ENCODE peak calls at places on chromosome 19, in six cellular contexts. X, A, Y, G, Q and Z are unnamed samples.

GRCh38 chr19:7505288-7505681 is 10.6 kb upstream of the ZNF358 start:
- DNase-seq in X (no peak), A (no peak), Y (no peak), G (no peak), Q (no peak), Z (no peak)

GRCh38 chr19:40190891-40191835 is at the start of gene MAP3K10:
- DNase-seq in X (peak), A (peak), Y (no peak), G (peak), Q (peak), Z (peak)

GRCh38 chr19:36041831-36042230 is 9.2 kb upstream of the CLIP3 start:
- DNase-seq in X (no peak), A (no peak), Y (peak), G (no peak), Q (peak), Z (no peak)

GRCh38 chr19:3547301-3547731 is 8.3 kb downstream of the TEKTIP1 start:
- DNase-seq in X (no peak), A (no peak), Y (no peak), G (no peak), Q (no peak), Z (no peak)

GRCh38 chr19:50500753-50501151 is 10.2 kb downstream of the JOSD2 start:
- DNase-seq in X (no peak), A (peak), Y (no peak), G (no peak), Q (peak), Z (no peak)

GRCh38 chr19:3028305-3029069 is 593 bp downstream of the TLE2 start:
- DNase-seq in X (peak), A (no peak), Y (no peak), G (no peak), Q (no peak), Z (no peak)

GRCh38 chr19:46494936-46495788 is 505 bp downstream of the PNMA8B start:
- DNase-seq in X (no peak), A (no peak), Y (no peak), G (no peak), Q (no peak), Z (no peak)

GRCh38 chr19:29098863-29099481 is 114.0 kb downstream of the UQCRFS1 start:
- DNase-seq in X (no peak), A (peak), Y (peak), G (peak), Q (no peak), Z (no peak)

GRCh38 chr19:3983936-3984583 is 1.2 kb downstream of the EEF2 start:
- DNase-seq in X (no peak), A (no peak), Y (no peak), G (no peak), Q (no peak), Z (peak)

GRCh38 chr19:46221981-46222610 is 7.4 kb upstream of the IGFL1 start:
- DNase-seq in X (no peak), A (peak), Y (no peak), G (peak), Q (peak), Z (no peak)

GRCh38 chr19:45351401-45351952 is 10.9 kb downstream of the KLC3 start:
- DNase-seq in X (no peak), A (no peak), Y (no peak), G (no peak), Q (no peak), Z (peak)

GRCh38 chr19:4052114-4052992 is 14.3 kb downstream of the ZBTB7A start:
- DNase-seq in X (no peak), A (no peak), Y (no peak), G (peak), Q (no peak), Z (no peak)

GRCh38 chr19:37227996-37228395 is 10.0 kb downstream of the ZNF383 start:
- DNase-seq in X (peak), A (no peak), Y (no peak), G (no peak), Q (peak), Z (no peak)

GRCh38 chr19:5738423-5738822 is 18.0 kb downstream of the CATSPERD start:
- DNase-seq in X (no peak), A (no peak), Y (no peak), G (no peak), Q (no peak), Z (no peak)

GRCh38 chr19:41025871-41026270 is 34.8 kb downstream of the CYP2B6 start:
- DNase-seq in X (no peak), A (no peak), Y (no peak), G (peak), Q (no peak), Z (no peak)

GRCh38 chr19:33406521-33407139 is 33.1 kb downstream of the CEBPG start:
- DNase-seq in X (peak), A (peak), Y (no peak), G (peak), Q (peak), Z (peak)

GRCh38 chr19:16070366-16070990 is 5.8 kb upstream of the TPM4 start:
- DNase-seq in X (no peak), A (peak), Y (no peak), G (peak), Q (no peak), Z (no peak)

GRCh38 chr19:29321116-29321515 is 108.2 kb upstream of the UQCRFS1 start:
- DNase-seq in X (no peak), A (no peak), Y (no peak), G (no peak), Q (no peak), Z (no peak)

GRCh38 chr19:47790398-47790814 is 11.9 kb downstream of the SELENOW start:
- DNase-seq in X (peak), A (peak), Y (no peak), G (peak), Q (peak), Z (peak)

GRCh38 chr19:50821622-50822021 is 2.0 kb downstream of the KLK1 start:
- DNase-seq in X (no peak), A (no peak), Y (no peak), G (no peak), Q (no peak), Z (no peak)

GRCh38 chr19:2391118-2391725 is 31.2 kb downstream of the TMPRSS9 start:
- DNase-seq in X (no peak), A (peak), Y (peak), G (peak), Q (peak), Z (no peak)

GRCh38 chr19:48962029-48962848 is 2.9 kb upstream of the FTL start:
- DNase-seq in X (no peak), A (peak), Y (no peak), G (peak), Q (no peak), Z (no peak)

GRCh38 chr19:29887498-29887897 is 54.5 kb upstream of the URI1 start:
- DNase-seq in X (no peak), A (no peak), Y (no peak), G (no peak), Q (no peak), Z (no peak)

GRCh38 chr19:4531562-4532165 is 3.4 kb downstream of the PLIN5 start:
- DNase-seq in X (no peak), A (no peak), Y (no peak), G (no peak), Q (no peak), Z (no peak)

GRCh38 chr19:39845621-39846175 is 481 bp downstream of the FBL start:
- DNase-seq in X (no peak), A (no peak), Y (no peak), G (peak), Q (peak), Z (no peak)

GRCh38 chr19:18830488-18830887 is 1.3 kb upstream of the UPF1 start:
- DNase-seq in X (no peak), A (no peak), Y (no peak), G (no peak), Q (no peak), Z (no peak)

GRCh38 chr19:18832331-18833140 is 777 bp downstream of the UPF1 start:
- DNase-seq in X (no peak), A (no peak), Y (no peak), G (peak), Q (peak), Z (peak)

GRCh38 chr19:18833849-18834643 is 2.3 kb downstream of the UPF1 start:
- DNase-seq in X (no peak), A (no peak), Y (no peak), G (peak), Q (no peak), Z (no peak)

GRCh38 chr19:18833141-18833476 is 1.4 kb downstream of the UPF1 start:
- DNase-seq in X (no peak), A (no peak), Y (no peak), G (no peak), Q (no peak), Z (no peak)

DNA sequence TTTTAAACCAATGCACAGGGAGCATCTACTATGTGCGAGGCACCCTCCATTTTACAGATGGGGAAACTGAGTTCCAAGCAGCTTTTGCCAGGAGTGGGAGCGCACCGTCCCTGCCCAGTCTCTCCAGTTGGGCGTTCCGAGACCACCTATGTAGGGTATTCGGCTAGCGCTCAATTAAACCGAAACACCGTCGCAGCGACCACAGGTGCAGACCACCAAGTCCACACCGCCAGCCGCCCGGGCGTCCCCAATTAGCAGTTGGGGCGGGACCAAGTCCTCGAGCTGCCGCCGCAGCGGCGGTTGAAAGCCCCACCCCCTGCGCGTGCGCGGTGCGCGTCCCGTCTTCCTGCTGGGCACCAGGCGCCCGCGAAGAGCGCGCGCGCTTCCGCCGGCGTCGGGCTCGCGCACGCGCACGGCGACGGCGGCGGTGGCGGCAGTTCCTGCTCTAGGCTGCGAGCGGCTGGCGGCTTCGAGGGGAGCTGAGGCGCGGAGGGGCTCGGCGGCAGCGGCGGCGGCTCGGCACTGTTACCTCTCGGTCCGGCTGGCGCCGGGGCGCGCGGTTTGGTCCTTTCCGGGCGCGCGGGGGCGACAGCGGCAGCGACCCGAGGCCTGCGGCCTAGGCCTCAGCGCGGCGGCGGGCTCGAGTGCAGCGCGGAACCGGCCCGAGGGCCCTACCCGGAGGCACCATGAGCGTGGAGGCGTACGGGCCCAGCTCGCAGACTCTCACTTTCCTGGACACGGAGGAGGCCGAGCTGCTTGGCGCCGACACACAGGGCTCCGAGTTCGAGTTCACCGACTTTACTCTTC is at the start of gene UPF1:
- DNase-seq in X (peak), A (peak), Y (peak), G (peak), Q (peak), Z (peak)
- TF ChIP-seq CTCF in X (no peak), A (no peak), Y (peak), G (no peak), Q (no peak), Z (no peak)

GRCh38 chr19:58408152-58409009 is at the start of gene ZNF584:
- DNase-seq in X (peak), A (peak), Y (peak), G (peak), Q (peak), Z (peak)
- TF ChIP-seq CTCF in X (no peak), A (no peak), Y (peak), G (no peak), Q (peak), Z (no peak)

DNA sequence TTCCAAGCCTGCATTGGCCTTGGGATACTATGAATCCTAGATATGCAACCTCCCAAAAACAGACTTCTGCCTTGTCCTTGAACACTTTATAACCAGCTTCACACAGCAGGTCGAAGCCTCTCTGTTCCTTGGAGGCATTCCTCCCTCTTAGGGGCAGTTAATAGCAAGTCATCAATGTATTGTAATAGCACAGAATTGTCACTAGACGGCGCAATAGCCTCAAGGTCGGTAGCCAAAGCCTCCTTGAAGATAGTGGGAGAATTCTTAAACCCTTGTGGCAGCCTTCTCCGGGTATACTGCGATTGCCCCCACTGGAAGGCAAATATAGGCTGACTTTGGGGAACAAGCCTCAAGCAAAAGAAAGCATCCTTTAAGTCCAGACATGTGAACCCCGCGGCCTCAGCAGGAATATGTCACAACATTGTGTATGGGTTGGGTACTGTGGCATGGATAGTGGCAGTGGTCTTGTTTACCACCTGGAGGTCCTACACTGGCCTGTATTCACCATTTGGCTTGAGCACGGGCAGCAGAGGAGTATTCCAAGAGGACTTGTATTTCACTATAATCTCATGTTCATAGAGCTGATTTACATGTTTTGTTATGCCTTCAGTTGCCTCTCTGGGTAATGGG is 61.1 kb downstream of the ZNF431 start:
- DNase-seq in X (no peak), A (peak), Y (no peak), G (no peak), Q (peak), Z (peak)
- TF ChIP-seq CTCF in X (peak), A (peak), Y (peak), G (no peak), Q (peak), Z (peak)

GRCh38 chr19:43950834-43951626 is at the start of gene ZNF221:
- DNase-seq in X (peak), A (peak), Y (peak), G (peak), Q (peak), Z (peak)
- TF ChIP-seq CTCF in X (peak), A (peak), Y (peak), G (peak), Q (peak), Z (peak)